ENCODE peak calls at places on chromosomes 16 and 17, in four cellular contexts. O is lung; L is A549; T is CD8-positive, alpha-beta memory T cell. U is an unnamed sample.

GRCh38 chr16:88194397-88195020 is 188.2 kb upstream of the ZNF469 start:
- DNase-seq in L (no peak), T (no peak), O (no peak), U (no peak)

GRCh38 chr17:82108999-82109480 is 11.0 kb upstream of the FASN start:
- DNase-seq in O (no peak), T (no peak), L (no peak), U (no peak)

GRCh38 chr17:58324409-58325288 is 3.9 kb downstream of the TSPOAP1 start:
- DNase-seq in T (no peak), L (no peak), O (no peak), U (no peak)

GRCh38 chr17:80647746-80648145 is 103.1 kb downstream of the RPTOR start:
- DNase-seq in T (no peak), L (no peak), O (no peak), U (no peak)

GRCh38 chr17:46035112-46035818 is 36.2 kb downstream of the STH start:
- DNase-seq in T (no peak), O (no peak), L (no peak), U (no peak)

GRCh38 chr17:35089846-35090193 is 26.3 kb upstream of the RFFL start:
- DNase-seq in T (peak; percentile 3), L (peak; percentile 61), O (no peak), U (no peak)

GRCh38 chr16:49362230-49362629 is 11.4 kb upstream of the C16orf78 start:
- DNase-seq in L (no peak), O (no peak), T (no peak), U (no peak)

GRCh38 chr17:79429864-79430494 is 180.9 kb downstream of the RBFOX3 start:
- DNase-seq in T (no peak), O (no peak), L (no peak), U (no peak)

GRCh38 chr17:50817838-50818237 is 17.5 kb upstream of the WFIKKN2 start:
- DNase-seq in O (no peak), T (no peak), L (peak; percentile 51), U (no peak)

GRCh38 chr17:79925242-79925957 is 86.2 kb upstream of the CBX4 start:
- DNase-seq in L (peak; percentile 72), O (peak; percentile 79), T (no peak), U (no peak)

GRCh38 chr16:14193316-14193871 is 122.3 kb downstream of the MRTFB start:
- DNase-seq in T (no peak), L (no peak), O (no peak), U (no peak)

GRCh38 chr17:31548709-31549108 is 157.2 kb downstream of the RAB11FIP4 start:
- DNase-seq in L (no peak), T (no peak), O (no peak), U (no peak)

GRCh38 chr16:85490971-85491771 is 122.0 kb upstream of the GSE1 start:
- DNase-seq in L (peak; percentile 63), T (peak; percentile 16), O (no peak), U (no peak)

DNA sequence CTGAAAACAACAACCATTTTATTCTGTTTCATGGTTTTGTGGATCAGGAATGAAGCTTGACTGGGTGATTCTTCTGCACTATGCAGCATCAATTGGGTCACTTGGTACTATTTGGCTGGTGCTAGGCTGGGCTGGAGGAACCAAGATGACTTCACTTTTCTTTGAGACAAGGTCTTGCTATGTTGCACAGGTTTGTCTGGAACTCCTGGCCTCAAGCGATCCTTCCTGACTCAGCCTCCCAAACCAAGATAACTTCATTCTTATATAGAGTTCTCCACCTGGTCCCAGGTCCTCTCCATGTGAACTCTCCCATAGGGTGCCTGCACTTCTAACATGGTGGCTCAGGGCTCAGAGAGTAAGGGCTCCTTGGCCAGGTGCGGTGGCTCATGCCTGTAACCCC is 1.9 kb upstream of the PIPOX start:
- DNase-seq in O (no peak), L (no peak), T (no peak), U (no peak)
- H3K4me1 ChIP-seq in O (no peaks in the 10 kb centered on the region), L (no peaks in the 10 kb centered on the region), T (no peaks in the 10 kb centered on the region), U (no peaks in the 10 kb centered on the region)

GRCh38 chr16:89764711-89765201 is 43.4 kb downstream of the ZNF276 start:
- DNase-seq in O (peak; percentile 82), T (peak; percentile 25), L (no peak), U (peak; percentile 77)

GRCh38 chr16:89765292-89765810 is 44.0 kb downstream of the ZNF276 start:
- DNase-seq in T (no peak), L (no peak), O (no peak), U (no peak)

GRCh38 chr16:89759742-89760366 is 38.5 kb downstream of the ZNF276 start:
- DNase-seq in O (no peak), T (no peak), L (no peak), U (no peak)

GRCh38 chr16:89761304-89761922 is 40.1 kb downstream of the ZNF276 start:
- DNase-seq in T (no peak), L (no peak), O (no peak), U (no peak)
- H3K4me3 ChIP-seq in T (peak overlapping the region; percentile 52), L (no peak overlapping the region), O (no peak overlapping the region), U (no peak overlapping the region)

DNA sequence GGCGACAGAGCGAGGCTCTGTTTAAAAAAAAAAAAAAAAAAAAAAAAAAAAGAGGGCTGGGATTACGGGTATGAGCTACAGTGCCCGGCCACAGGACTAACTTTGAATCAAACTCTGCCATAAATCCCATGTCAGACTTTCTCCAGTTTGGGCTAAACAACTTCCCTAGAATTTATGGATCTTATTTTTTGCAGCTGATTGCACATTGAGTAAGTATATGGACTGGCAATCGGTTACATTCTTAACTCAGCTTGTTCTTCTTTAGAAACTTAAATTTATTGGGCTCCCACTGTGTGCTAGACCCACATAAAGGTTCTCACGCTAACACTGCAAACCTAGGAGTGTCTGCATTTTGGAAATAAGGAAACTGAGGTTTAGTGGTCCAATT is 788 bp upstream of the CBFB start:
- DNase-seq in L (no peak), O (no peak), T (no peak), U (peak; percentile 0)
- H3K27ac ChIP-seq in L (peak overlapping the region; percentile 72), O (peak overlapping the region; percentile 96), T (peak overlapping the region; percentile 94), U (peak overlapping the region; percentile 98)

GRCh38 chr17:66367112-66367511 is 64.7 kb downstream of the PRKCA start:
- DNase-seq in T (no peak), O (no peak), L (no peak), U (no peak)
- H3K4me1 ChIP-seq in T (peaks cover 46% of the 10 kb centered on the region), O (no peaks in the 10 kb centered on the region), L (peaks cover 54% of the 10 kb centered on the region), U (no peaks in the 10 kb centered on the region)

DNA sequence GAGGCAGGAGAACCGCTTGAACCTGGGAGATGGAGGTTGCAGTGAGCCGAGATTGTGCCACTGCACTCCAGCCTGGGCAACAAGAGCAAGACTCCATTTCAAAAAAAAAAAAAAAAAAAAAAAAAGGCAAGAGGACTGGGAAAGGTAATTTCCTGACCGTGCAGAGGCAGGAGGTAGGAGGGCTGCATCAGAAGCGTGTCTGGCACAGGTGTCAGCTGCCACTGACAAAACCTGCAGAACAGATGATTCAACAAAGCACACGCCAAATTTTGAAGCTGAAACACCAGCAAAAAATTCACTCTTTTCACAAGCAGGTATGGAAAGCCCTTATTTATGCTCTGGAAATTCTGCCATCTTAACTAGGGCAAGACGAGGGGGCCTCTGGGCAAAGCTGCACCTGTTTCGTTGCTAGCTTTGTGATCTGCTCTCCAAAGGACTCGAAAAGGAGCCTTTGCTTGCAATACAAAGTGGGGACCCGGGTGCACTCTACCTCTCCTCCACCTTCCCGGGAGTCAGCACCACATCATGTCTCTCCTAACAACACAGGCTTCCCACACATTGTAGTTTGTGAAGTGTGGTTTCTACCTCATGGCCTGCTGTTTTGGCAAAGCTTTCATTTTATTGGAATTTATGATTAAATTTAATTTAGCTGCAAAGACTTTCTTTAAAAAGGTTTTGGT is 33.7 kb downstream of the USP22 start:
- DNase-seq in T (no peak), L (no peak), O (no peak), U (no peak)
- H3K4me3 ChIP-seq in T (no peak overlapping the region), L (no peak overlapping the region), O (no peak overlapping the region), U (no peak overlapping the region)

DNA sequence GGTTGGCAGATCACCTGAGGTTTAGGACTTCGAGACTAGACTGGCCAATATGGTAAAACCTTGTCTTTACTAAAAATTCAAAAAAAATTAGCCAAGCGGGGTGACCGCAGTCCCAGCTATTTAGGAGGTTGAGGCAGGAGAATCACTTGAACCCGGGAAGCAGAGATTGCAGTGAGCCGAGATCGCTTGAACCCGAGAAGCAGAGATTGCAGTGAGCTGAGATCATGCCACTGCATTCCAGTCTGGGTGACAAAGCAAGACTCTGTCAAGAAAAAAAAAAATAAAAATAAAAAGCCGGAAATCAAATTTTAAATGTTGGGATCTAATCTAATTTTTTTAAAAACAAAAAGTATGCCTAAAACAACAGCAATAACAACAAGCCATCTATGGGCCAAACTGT is 56.3 kb downstream of the ABCC1 start:
- DNase-seq in L (no peak), T (no peak), O (no peak), U (no peak)
- H3K27ac ChIP-seq in L (peak overlapping the region; percentile 67), T (no peak overlapping the region), O (no peak overlapping the region), U (peak overlapping the region; percentile 35)

GRCh38 chr16:75105306-75106061 is 11.1 kb downstream of the LDHD start:
- DNase-seq in O (no peak), T (no peak), L (no peak), U (no peak)
- H3K4me1 ChIP-seq in O (no peaks in the 10 kb centered on the region), T (peaks cover 24% of the 10 kb centered on the region), L (peaks cover 26% of the 10 kb centered on the region), U (peaks cover 8% of the 10 kb centered on the region)

GRCh38 chr17:6712058-6712853 is 913 bp downstream of the SLC13A5 start:
- DNase-seq in T (no peak), O (no peak), L (no peak), U (peak; percentile 49)

GRCh38 chr17:6713130-6713917 is at the start of gene SLC13A5:
- DNase-seq in O (no peak), L (peak; percentile 85), T (no peak), U (no peak)

GRCh38 chr17:6714315-6714874 is 1.2 kb upstream of the SLC13A5 start:
- DNase-seq in O (no peak), T (no peak), L (no peak), U (no peak)

GRCh38 chr17:6712854-6713129 is 377 bp downstream of the SLC13A5 start:
- DNase-seq in T (no peak), L (no peak), O (no peak), U (no peak)

GRCh38 chr17:6713918-6714271 is 726 bp upstream of the SLC13A5 start:
- DNase-seq in O (no peak), T (no peak), L (no peak), U (no peak)
- H3K4me3 ChIP-seq in O (no peak overlapping the region), T (no peak overlapping the region), L (peak overlapping the region; percentile 58), U (no peak overlapping the region)

DNA sequence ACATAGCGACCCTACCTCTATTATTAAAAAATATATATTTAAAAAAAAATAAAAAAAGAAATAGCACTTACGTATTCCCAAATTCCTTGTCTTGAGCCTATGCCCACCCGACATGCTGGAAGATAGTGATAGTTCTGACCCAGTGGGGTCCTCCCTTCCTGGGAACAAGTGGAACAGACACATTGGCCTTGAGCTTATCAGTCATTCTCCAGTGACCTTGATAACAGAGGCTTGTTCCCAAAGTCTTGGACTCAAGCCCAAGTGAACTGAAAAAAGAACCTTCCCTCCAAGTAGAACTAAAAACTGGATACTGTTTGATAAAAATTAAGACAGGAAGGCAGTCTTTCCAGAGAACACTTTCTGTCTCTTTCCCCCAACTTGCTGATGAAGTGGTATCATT is 139.8 kb upstream of the CACNG3 start:
- DNase-seq in O (no peak), T (no peak), L (no peak), U (no peak)
- H3K27ac ChIP-seq in O (peak overlapping the region; percentile 49), T (peak overlapping the region; percentile 49), L (no peak overlapping the region), U (no peak overlapping the region)

DNA sequence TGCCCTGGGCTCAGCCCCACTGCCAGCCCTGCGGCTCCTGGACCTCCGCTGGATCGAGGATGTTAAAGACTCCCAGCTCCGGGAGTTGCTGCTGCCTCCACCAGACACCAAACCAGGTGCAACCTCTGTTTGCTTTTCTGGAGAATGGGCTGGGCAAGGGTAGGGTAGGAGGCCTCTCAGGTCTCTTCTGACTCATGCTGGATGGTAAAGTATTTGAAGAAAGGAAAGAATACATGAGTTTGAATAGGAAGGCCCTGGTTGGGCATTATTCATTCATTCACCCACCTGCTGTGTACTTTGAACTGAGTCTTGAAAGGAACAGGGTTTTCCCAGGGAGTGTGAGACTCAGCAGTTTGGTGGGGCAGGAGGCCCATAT is 6.5 kb upstream of the ORAI3 start:
- DNase-seq in O (no peak), T (no peak), L (no peak), U (no peak)
- H3K4me1 ChIP-seq in O (no peaks in the 10 kb centered on the region), T (peaks cover 7% of the 10 kb centered on the region), L (peaks cover 19% of the 10 kb centered on the region), U (no peaks in the 10 kb centered on the region)